ENCODE peak calls at places on chromosomes 2 and 18, in ten cellular contexts. T is HT-29; F is EL; L is endodermal cell; N is stimulated activated CD8-positive, alpha-beta memory T cell treated with anti-CD3 and anti-CD28 coated beads, Interleukin-12 subunit alpha, Interleukin-12 subunit beta, amount 100 ng/mL, for 1 hour; B is AG09319; W is ELR; O is activated naive CD4-positive, alpha-beta T cell treated with anti-CD3 and anti-CD28 coated beads, Interleukin-2, amount 50 U/mL, for 16 hours; C is GM20000; Y is T-helper 17 cell. S is an unnamed sample.

GRCh38 chr2:223457301-223457700 is 144.9 kb downstream of the SCG2 start:
- DNase-seq in T (no peak), F (no peak), L (no peak), N (no peak), B (no peak), W (no peak), O (no peak), C (no peak), Y (no peak), S (no peak)

GRCh38 chr2:172253190-172254052 is 150.7 kb upstream of the DLX2 start:
- DNase-seq in T (peak; percentile 91), F (peak; percentile 99), L (no peak), N (peak; percentile 17), B (peak; percentile 95), W (peak; percentile 100), O (peak; percentile 69), C (no peak), Y (no peak), S (peak; percentile 99)

GRCh38 chr2:16665746-16666452 is at the start of gene CYRIA:
- DNase-seq in T (no peak), F (no peak), L (peak; percentile 84), N (no peak), B (no peak), W (no peak), O (peak; percentile 32), C (peak; percentile 87), Y (peak; percentile 33), S (peak; percentile 55)

GRCh38 chr2:86065512-86065911 is 40.2 kb downstream of the POLR1A start:
- DNase-seq in T (no peak), F (peak; percentile 44), L (no peak), N (no peak), B (no peak), W (no peak), O (no peak), C (no peak), Y (no peak), S (no peak)

GRCh38 chr18:22912835-22913234 is 20.3 kb upstream of the RBBP8 start:
- DNase-seq in T (peak; percentile 36), F (peak; percentile 27), L (no peak), N (no peak), B (no peak), W (no peak), O (no peak), C (no peak), Y (no peak), S (peak; percentile 80)

GRCh38 chr18:35291166-35291565 is 1.1 kb upstream of the ZSCAN30 start:
- DNase-seq in T (no peak), F (no peak), L (no peak), N (no peak), B (no peak), W (no peak), O (no peak), C (no peak), Y (no peak), S (no peak)

GRCh38 chr18:10771053-10771709 is 245.4 kb downstream of the NAPG start:
- DNase-seq in T (no peak), F (peak; percentile 18), L (no peak), N (no peak), B (no peak), W (peak; percentile 1), O (no peak), C (peak; percentile 25), Y (no peak), S (peak; percentile 30)

GRCh38 chr2:39546937-39547336 is 109.9 kb upstream of the MAP4K3 start:
- DNase-seq in T (no peak), F (peak; percentile 32), L (no peak), N (no peak), B (no peak), W (peak; percentile 75), O (no peak), C (no peak), Y (no peak), S (peak; percentile 14)

GRCh38 chr2:8616084-8616419 is 65.8 kb upstream of the ID2 start:
- DNase-seq in T (no peak), F (no peak), L (no peak), N (no peak), B (no peak), W (no peak), O (no peak), C (no peak), Y (no peak), S (no peak)

GRCh38 chr18:78754311-78755043 is 225.1 kb upstream of the SALL3 start:
- DNase-seq in T (no peak), F (no peak), L (peak; percentile 22), N (no peak), B (no peak), W (no peak), O (no peak), C (no peak), Y (no peak), S (no peak)

GRCh38 chr2:39416172-39416571 is 20.9 kb downstream of the MAP4K3 start:
- DNase-seq in T (no peak), F (peak; percentile 63), L (no peak), N (no peak), B (peak; percentile 78), W (no peak), O (no peak), C (no peak), Y (no peak), S (no peak)

GRCh38 chr2:46158661-46159060 is 138.5 kb upstream of the EPAS1 start:
- DNase-seq in T (no peak), F (no peak), L (no peak), N (no peak), B (no peak), W (no peak), O (no peak), C (no peak), Y (no peak), S (no peak)

GRCh38 chr18:48621240-48621639 is 82.4 kb downstream of the CTIF start:
- DNase-seq in T (no peak), F (peak; percentile 95), L (no peak), N (no peak), B (no peak), W (peak; percentile 94), O (no peak), C (no peak), Y (no peak), S (peak; percentile 71)

GRCh38 chr18:58495202-58495601 is 133.7 kb downstream of the ALPK2 start:
- DNase-seq in T (no peak), F (no peak), L (no peak), N (no peak), B (no peak), W (no peak), O (no peak), C (no peak), Y (no peak), S (no peak)

GRCh38 chr2:184879671-184880070 is 281.3 kb downstream of the ZNF804A start:
- DNase-seq in T (no peak), F (no peak), L (no peak), N (no peak), B (no peak), W (peak; percentile 46), O (no peak), C (no peak), Y (no peak), S (no peak)

GRCh38 chr18:26747131-26747475 is 118.4 kb downstream of the AQP4 start:
- DNase-seq in T (no peak), F (peak; percentile 53), L (no peak), N (no peak), B (no peak), W (peak; percentile 69), O (no peak), C (no peak), Y (no peak), S (peak; percentile 59)

GRCh38 chr2:108217211-108217610 is 22.6 kb upstream of the SULT1C3 start:
- DNase-seq in T (no peak), F (peak; percentile 19), L (no peak), N (no peak), B (no peak), W (peak; percentile 33), O (no peak), C (no peak), Y (no peak), S (no peak)

GRCh38 chr2:40395169-40396023 is 56.5 kb downstream of the SLC8A1 start:
- DNase-seq in T (peak; percentile 18), F (peak; percentile 25), L (no peak), N (no peak), B (no peak), W (peak; percentile 24), O (no peak), C (no peak), Y (no peak), S (peak; percentile 45)

GRCh38 chr2:58569460-58570185 is 328.5 kb upstream of the FANCL start:
- DNase-seq in T (peak; percentile 3), F (peak; percentile 57), L (peak; percentile 50), N (no peak), B (no peak), W (peak; percentile 75), O (no peak), C (peak; percentile 4), Y (no peak), S (no peak)

GRCh38 chr2:100810603-100811145 is 9.3 kb upstream of the NPAS2 start:
- DNase-seq in T (no peak), F (no peak), L (no peak), N (no peak), B (no peak), W (no peak), O (no peak), C (no peak), Y (no peak), S (no peak)

GRCh38 chr2:164351536-164351935 is 269.7 kb downstream of the GRB14 start:
- DNase-seq in T (no peak), F (no peak), L (no peak), N (no peak), B (no peak), W (no peak), O (no peak), C (no peak), Y (no peak), S (no peak)

GRCh38 chr18:52670903-52671302 is 330.9 kb downstream of the DCC start:
- DNase-seq in T (peak; percentile 24), F (no peak), L (no peak), N (no peak), B (no peak), W (no peak), O (no peak), C (peak; percentile 6), Y (no peak), S (peak; percentile 6)

GRCh38 chr2:232809349-232810124 is 33.2 kb upstream of the KCNJ13 start:
- DNase-seq in T (peak; percentile 32), F (no peak), L (no peak), N (no peak), B (no peak), W (no peak), O (no peak), C (no peak), Y (no peak), S (no peak)

GRCh38 chr2:240963065-240963375 is 35.4 kb upstream of the SNED1 start:
- DNase-seq in T (no peak), F (no peak), L (peak; percentile 43), N (no peak), B (no peak), W (no peak), O (no peak), C (no peak), Y (no peak), S (no peak)

S was measured in kidney tubule cell.